ENCODE peak calls at places on chromosomes 5 and 9, in seven cellular contexts. E, U, R, L, A, J and Q are unnamed samples. For H3K27me3, the result is how much of the 10 kb centered on the place peaks cover.

GRCh38 chr5:134611515-134611914 is 21.1 kb downstream of the SAR1B start:
- DNase-seq in E (no peak), L (no peak), A (no peak), R (no peak), J (no peak), U (no peak), Q (no peak)

GRCh38 chr5:157976429-157976828 is 117.5 kb upstream of the CLINT1 start:
- DNase-seq in J (no peak), R (no peak), A (no peak), E (no peak), U (no peak), L (no peak), Q (no peak)

GRCh38 chr5:159504106-159504856 is 174.0 kb upstream of the IL12B start:
- DNase-seq in U (no peak), R (no peak), E (no peak), A (no peak), J (no peak), L (no peak), Q (no peak)

GRCh38 chr9:27362447-27363210 is 65.7 kb upstream of the EQTN start:
- DNase-seq in R (no peak), J (no peak), U (no peak), A (no peak), E (no peak), L (no peak), Q (no peak)

GRCh38 chr9:126222835-126223431 is 103.7 kb upstream of the MVB12B start:
- DNase-seq in U (no peak), L (no peak), R (no peak), J (peak), E (no peak), A (no peak), Q (no peak)

GRCh38 chr9:93308676-93309075 is 124.7 kb downstream of the WNK2 start:
- DNase-seq in J (no peak), R (no peak), A (no peak), L (peak), U (no peak), E (no peak), Q (no peak)

GRCh38 chr5:95261369-95262175 is 23.3 kb downstream of the MCTP1 start:
- DNase-seq in R (peak), A (no peak), E (no peak), L (no peak), U (no peak), J (no peak), Q (peak)

GRCh38 chr5:68367717-68368116 is 152.2 kb downstream of the PIK3R1 start:
- DNase-seq in R (no peak), J (no peak), A (no peak), L (no peak), E (no peak), U (no peak), Q (no peak)

GRCh38 chr9:2478421-2478820 is 143.2 kb upstream of the VLDLR start:
- DNase-seq in U (no peak), J (no peak), A (no peak), E (no peak), L (no peak), R (peak), Q (no peak)

GRCh38 chr5:80809451-80809850 is 150.7 kb upstream of the RASGRF2 start:
- DNase-seq in U (no peak), A (no peak), E (no peak), R (no peak), L (no peak), J (no peak), Q (no peak)

GRCh38 chr5:43041669-43042175 is 1.6 kb upstream of the ANXA2R start:
- DNase-seq in R (peak), E (no peak), L (peak), A (peak), U (no peak), J (peak), Q (peak)

GRCh38 chr9:14096182-14096922 is 217.6 kb downstream of the NFIB start:
- DNase-seq in R (peak), E (no peak), A (no peak), L (no peak), U (no peak), J (no peak), Q (no peak)

GRCh38 chr5:1175015-1175414 is 26.4 kb upstream of the SLC6A19 start:
- DNase-seq in R (no peak), U (no peak), E (no peak), J (no peak), L (no peak), A (no peak), Q (peak)

GRCh38 chr5:93421498-93421897 is 159.5 kb downstream of the NR2F1-AS1 start:
- DNase-seq in A (no peak), E (no peak), L (no peak), J (peak), U (no peak), R (no peak), Q (no peak)

GRCh38 chr9:75001719-75002421 is 26.2 kb downstream of the CARNMT1 start:
- DNase-seq in L (no peak), R (peak), J (no peak), U (no peak), E (peak), A (no peak), Q (no peak)

GRCh38 chr5:112121268-112121667 is 297.8 kb downstream of the EPB41L4A start:
- DNase-seq in L (no peak), J (no peak), E (no peak), A (no peak), U (no peak), R (no peak), Q (no peak)

GRCh38 chr5:42487077-42487476 is 63.8 kb downstream of the GHR start:
- DNase-seq in E (no peak), R (no peak), L (no peak), U (no peak), A (no peak), J (no peak), Q (no peak)

GRCh38 chr9:20314981-20315380 is 307.3 kb downstream of the MLLT3 start:
- DNase-seq in E (no peak), J (no peak), L (no peak), U (no peak), R (no peak), A (no peak), Q (no peak)

GRCh38 chr9:13939129-13939528 is 374.8 kb downstream of the NFIB start:
- DNase-seq in J (no peak), U (no peak), L (no peak), E (no peak), R (peak), A (no peak), Q (no peak)

GRCh38 chr9:2356391-2356790 is 265.2 kb upstream of the VLDLR start:
- DNase-seq in R (no peak), A (no peak), U (no peak), J (no peak), E (no peak), L (no peak), Q (no peak)

GRCh38 chr5:98999631-99000030 is 70.8 kb upstream of the CHD1 start:
- DNase-seq in J (no peak), A (no peak), E (no peak), R (no peak), L (no peak), U (no peak), Q (no peak)

GRCh38 chr9:98811051-98811650 is 3.7 kb downstream of the GALNT12 start:
- DNase-seq in R (peak), U (no peak), L (no peak), J (no peak), A (no peak), E (no peak), Q (no peak)

GRCh38 chr5:1325870-1326546 is 18.9 kb downstream of the CLPTM1L start:
- DNase-seq in E (no peak), A (no peak), U (no peak), J (no peak), R (no peak), L (peak), Q (peak)

GRCh38 chr9:82996931-82997330 is 66.0 kb downstream of the RASEF start:
- DNase-seq in R (no peak), A (no peak), L (no peak), J (no peak), U (no peak), E (no peak), Q (no peak)

GRCh38 chr5:45507174-45507573 is 189.0 kb downstream of the HCN1 start:
- DNase-seq in R (peak), J (no peak), A (no peak), E (no peak), U (no peak), L (no peak), Q (no peak)

GRCh38 chr5:90834711-90835110 is 276.1 kb downstream of the ADGRV1 start:
- DNase-seq in L (no peak), J (no peak), U (no peak), E (no peak), A (no peak), R (no peak), Q (no peak)

GRCh38 chr5:9166202-9167147 is 379.4 kb downstream of the SEMA5A start:
- DNase-seq in R (no peak), J (no peak), L (no peak), A (no peak), E (no peak), U (no peak), Q (no peak)

GRCh38 chr9:26770821-26771220 is 121.8 kb downstream of the CAAP1 start:
- DNase-seq in J (no peak), L (no peak), U (no peak), A (no peak), R (no peak), E (no peak), Q (no peak)

GRCh38 chr5:88889165-88890069 is 6.4 kb upstream of the MEF2C start:
- DNase-seq in A (peak), L (peak), J (peak), U (peak), R (peak), E (no peak), Q (peak)

GRCh38 chr5:143966280-143966679 is 154.3 kb downstream of the HMHB1 start:
- DNase-seq in A (no peak), E (no peak), R (peak), J (no peak), L (no peak), U (no peak), Q (no peak)

DNA sequence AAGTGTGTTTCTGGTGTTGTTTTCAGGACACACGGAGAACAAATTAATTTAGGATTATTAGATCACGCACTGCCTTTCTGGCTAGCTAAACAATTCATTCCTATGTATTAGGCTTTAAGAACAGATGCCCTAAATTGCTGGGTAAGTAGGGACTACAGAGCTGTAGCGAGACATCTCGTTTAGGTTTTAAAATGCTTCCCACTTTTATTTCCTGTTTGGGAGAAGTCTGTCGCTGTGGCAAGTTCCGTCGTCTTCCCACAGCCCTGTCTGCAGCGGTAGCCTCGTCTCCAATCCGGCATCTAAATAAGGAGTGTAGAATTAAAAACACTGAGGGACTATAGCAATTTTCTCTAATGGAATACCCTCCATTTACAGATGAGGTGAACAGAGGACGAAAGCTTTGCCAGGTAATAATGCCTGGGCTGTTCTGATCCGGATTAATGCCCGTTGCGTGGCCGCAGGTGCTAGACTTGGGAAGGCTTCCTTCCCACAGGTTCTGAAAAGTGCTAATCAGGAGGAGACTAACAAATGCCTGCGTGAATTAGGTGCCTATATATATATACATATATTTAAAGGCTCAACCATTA is 1.3 kb upstream of the TRIM36 start:
- DNase-seq in R (no peak), A (no peak), U (no peak), L (no peak), J (no peak), E (no peak), Q (no peak)
- H3K27me3 ChIP-seq in R (under half), A (under half), U (under half), L (under half), J (under half), E (under half), Q (under half)

DNA sequence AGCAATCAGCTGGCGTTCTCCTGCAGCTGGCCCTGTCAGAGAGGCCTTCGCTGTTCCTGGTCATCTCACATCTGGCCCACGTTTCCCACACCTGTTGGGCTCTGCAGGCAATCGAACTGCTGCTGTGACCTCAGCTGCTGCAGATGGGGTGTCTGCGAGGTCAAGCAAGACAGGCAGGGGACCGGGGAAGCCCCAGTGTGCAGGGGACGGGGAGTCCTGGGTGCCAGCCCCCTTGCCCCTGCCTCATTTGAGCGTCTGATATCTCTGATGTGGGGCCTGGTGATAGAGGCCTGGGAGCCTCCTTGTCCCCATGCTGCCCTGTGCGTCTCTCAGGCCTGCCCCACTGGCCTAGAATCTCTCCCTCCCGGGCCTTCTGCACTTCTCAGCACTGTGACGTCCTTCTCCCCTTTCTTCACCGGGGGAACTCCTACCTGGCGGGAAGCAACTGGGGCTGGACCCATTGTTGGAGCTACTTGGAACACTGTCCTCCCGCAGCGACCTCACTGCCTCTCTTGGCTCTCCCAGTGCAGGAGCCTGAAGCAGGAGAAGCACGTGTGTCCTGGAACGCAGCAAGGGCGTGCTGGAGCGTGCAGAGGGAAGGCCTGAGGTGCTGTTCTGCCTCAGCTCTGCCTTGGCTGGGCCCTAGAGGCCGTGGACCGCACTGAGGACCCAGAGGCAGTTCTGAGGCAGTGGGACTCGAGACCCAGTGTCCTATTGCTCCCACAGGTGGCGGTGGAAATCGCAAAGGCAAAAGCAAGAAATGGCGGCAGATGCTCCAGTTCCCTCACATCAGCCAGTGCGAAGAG is 3.9 kb downstream of the GRK6 start:
- DNase-seq in A (peak), E (no peak), L (no peak), R (no peak), J (no peak), U (no peak), Q (no peak)
- TF ChIP-seq POLR2A in A (no peak), E (no peak), L (no peak), R (no peak), J (no peak), U (no peak), Q (no peak)

DNA sequence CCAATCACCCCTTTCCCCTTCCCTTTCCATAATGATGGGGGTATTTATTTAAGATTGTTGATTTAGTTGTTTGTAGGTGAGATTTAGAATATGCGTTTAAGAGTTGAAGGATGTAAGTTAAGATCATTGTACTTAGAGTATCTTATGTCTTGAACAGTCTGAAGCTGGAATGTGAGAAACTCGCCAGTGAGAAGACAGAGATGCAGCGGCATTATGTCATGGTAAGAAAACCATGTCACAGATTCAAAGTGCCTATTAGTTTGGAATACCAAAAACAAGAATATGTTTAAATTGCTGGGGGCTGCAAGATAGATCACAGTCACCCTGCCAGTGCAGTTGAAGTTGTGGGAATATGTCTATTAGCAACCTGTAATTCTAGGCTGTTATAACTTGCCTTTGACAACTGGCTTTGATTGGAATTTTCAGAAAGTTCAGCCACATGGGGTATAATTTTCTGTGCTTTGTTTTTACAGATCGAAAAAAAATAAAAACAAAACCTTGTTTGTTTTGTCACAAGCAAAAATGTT is 3.0 kb downstream of the TLE4 start:
- DNase-seq in E (no peak), U (no peak), A (no peak), J (no peak), L (no peak), R (no peak), Q (no peak)
- H3K4me3 ChIP-seq in E (no peak), U (peak), A (no peak), J (peak), L (no peak), R (peak), Q (peak)

GRCh38 chr5:52886206-52886605 is 98.5 kb downstream of the ITGA1 start:
- DNase-seq in L (no peak), U (no peak), J (no peak), R (no peak), A (no peak), E (no peak), Q (no peak)

GRCh38 chr5:52881468-52881867 is 93.8 kb downstream of the ITGA1 start:
- DNase-seq in U (no peak), R (no peak), L (no peak), E (no peak), A (no peak), J (no peak), Q (no peak)

GRCh38 chr5:52884453-52884852 is 96.7 kb downstream of the ITGA1 start:
- DNase-seq in J (no peak), R (no peak), L (no peak), U (no peak), A (no peak), E (no peak), Q (no peak)

GRCh38 chr5:52888363-52888762 is 100.6 kb downstream of the ITGA1 start:
- DNase-seq in E (no peak), L (no peak), J (no peak), A (no peak), U (no peak), R (no peak), Q (no peak)

DNA sequence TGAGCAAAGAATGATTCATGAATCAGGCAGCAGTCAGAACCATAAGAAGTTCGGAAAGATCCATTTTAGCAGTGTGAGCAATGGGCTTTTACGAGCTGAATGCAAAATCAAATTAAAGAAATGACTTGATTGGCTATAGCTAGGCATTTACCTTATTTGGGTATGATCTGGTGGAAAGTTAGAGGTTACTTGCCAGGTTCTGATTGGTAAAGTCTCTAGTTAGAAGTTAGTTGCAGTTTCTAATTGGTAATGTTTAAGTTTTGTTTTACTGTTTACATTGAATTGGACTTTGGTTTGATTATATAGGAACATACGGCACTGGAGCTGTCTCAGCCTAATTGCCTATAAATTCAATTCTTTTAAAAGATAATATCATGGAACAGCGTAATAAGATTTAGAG is 97.9 kb downstream of the ITGA1 start:
- DNase-seq in U (no peak), J (no peak), E (no peak), L (no peak), A (no peak), R (no peak), Q (no peak)
- H3K27me3 ChIP-seq in U (under half), J (under half), E (under half), L (under half), A (under half), R (under half), Q (under half)

DNA sequence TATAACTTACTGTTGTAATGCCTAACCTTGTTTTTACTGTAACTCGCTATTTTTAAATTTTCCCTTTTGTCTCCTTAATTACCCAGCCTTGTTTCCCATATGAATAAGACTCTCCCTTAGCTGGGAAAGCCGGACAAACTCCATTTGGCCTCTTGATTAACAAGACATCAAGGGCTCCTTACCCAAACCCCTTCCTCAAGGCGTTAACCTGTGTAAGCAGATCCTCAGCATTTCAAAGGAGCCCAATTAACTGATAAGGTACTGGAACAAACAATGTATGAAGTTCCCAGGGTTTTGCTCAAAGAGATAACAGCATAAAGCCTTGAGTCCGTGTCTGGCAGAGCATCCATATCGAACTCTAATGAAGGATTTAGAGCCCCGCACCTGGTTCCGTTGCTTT is 66.0 kb upstream of the SIMC1 start:
- DNase-seq in E (no peak), J (no peak), L (no peak), A (no peak), U (no peak), R (no peak), Q (no peak)
- TF ChIP-seq POLR2A in E (no peak), J (no peak), L (no peak), A (no peak), U (no peak), R (no peak), Q (no peak)

GRCh38 chr9:100167912-100168775 is 69.1 kb downstream of the INVS start:
- DNase-seq in E (no peak), J (no peak), A (no peak), U (no peak), L (no peak), R (no peak), Q (no peak)

GRCh38 chr9:100170085-100170484 is 71.0 kb downstream of the INVS start:
- DNase-seq in U (no peak), E (no peak), J (no peak), A (no peak), L (no peak), R (peak), Q (no peak)

GRCh38 chr9:100167176-100167575 is 68.1 kb downstream of the INVS start:
- DNase-seq in U (no peak), R (peak), A (no peak), J (no peak), L (no peak), E (no peak), Q (no peak)

DNA sequence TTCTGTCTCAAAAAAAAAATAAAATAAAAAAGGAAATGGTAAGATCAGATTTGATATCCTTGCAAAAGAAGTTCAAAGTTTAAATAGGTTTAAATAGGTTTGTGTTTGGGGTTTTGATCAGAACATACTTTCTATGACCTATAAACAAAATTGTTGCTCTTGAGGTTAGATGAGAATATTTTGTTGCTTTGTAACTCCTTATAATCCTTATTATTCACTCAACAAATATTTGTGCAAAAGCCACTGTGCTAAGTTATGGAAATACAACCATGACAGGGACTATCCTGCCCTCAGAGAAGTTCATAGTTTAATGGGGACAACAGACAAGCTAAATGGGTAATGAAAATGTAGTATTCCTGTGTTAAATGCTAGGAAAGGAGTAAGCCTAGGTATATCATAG is 71.5 kb downstream of the INVS start:
- DNase-seq in L (no peak), U (no peak), A (no peak), E (no peak), J (no peak), R (no peak), Q (no peak)
- H3K4me3 ChIP-seq in L (no peak), U (no peak), A (no peak), E (no peak), J (no peak), R (no peak), Q (no peak)